ENCODE peak calls at places on chromosomes 6 and 20, in eight cellular contexts. One of them, this sample, is unnamed.

GRCh38 chr6:168217880-168218537 is 101.6 kb downstream of the DACT2 start:
- DNase-seq in Caki2: no peak
- DNase-seq in M059J: no peak
- DNase-seq in endodermal cell: peak
- DNase-seq in activated T-cell treated with anti-CD3 and anti-CD28 coated beads, Interleukin-2, amount 50 U/mL, for 4 hours: no peak
- DNase-seq in left ventricle myocardium superior: no peak
- DNase-seq in activated naive CD4-positive, alpha-beta T cell treated with anti-CD3 and anti-CD28 coated beads, Interleukin-2, amount 50 U/mL, for 72 hours: no peak
- DNase-seq in Peyer's patch: no peak
- DNase-seq in this sample: no peak

GRCh38 chr20:62120990-62121775 is 1.1 kb upstream of the LSM14B start:
- DNase-seq in Caki2: no peak
- DNase-seq in M059J: no peak
- DNase-seq in endodermal cell: no peak
- DNase-seq in activated T-cell treated with anti-CD3 and anti-CD28 coated beads, Interleukin-2, amount 50 U/mL, for 4 hours: no peak
- DNase-seq in left ventricle myocardium superior: no peak
- DNase-seq in activated naive CD4-positive, alpha-beta T cell treated with anti-CD3 and anti-CD28 coated beads, Interleukin-2, amount 50 U/mL, for 72 hours: no peak
- DNase-seq in Peyer's patch: no peak
- DNase-seq in this sample: peak

GRCh38 chr20:5100684-5101347 is 18.9 kb downstream of the PCNA start:
- DNase-seq in Caki2: peak
- DNase-seq in M059J: peak
- DNase-seq in endodermal cell: peak
- DNase-seq in activated T-cell treated with anti-CD3 and anti-CD28 coated beads, Interleukin-2, amount 50 U/mL, for 4 hours: peak
- DNase-seq in left ventricle myocardium superior: peak
- DNase-seq in activated naive CD4-positive, alpha-beta T cell treated with anti-CD3 and anti-CD28 coated beads, Interleukin-2, amount 50 U/mL, for 72 hours: peak
- DNase-seq in Peyer's patch: peak
- DNase-seq in this sample: peak

GRCh38 chr20:35199696-35200095 is 26.8 kb upstream of the MMP24 start:
- DNase-seq in Caki2: peak
- DNase-seq in M059J: peak
- DNase-seq in endodermal cell: no peak
- DNase-seq in activated T-cell treated with anti-CD3 and anti-CD28 coated beads, Interleukin-2, amount 50 U/mL, for 4 hours: no peak
- DNase-seq in left ventricle myocardium superior: no peak
- DNase-seq in activated naive CD4-positive, alpha-beta T cell treated with anti-CD3 and anti-CD28 coated beads, Interleukin-2, amount 50 U/mL, for 72 hours: no peak
- DNase-seq in Peyer's patch: no peak
- DNase-seq in this sample: no peak

GRCh38 chr6:56528412-56528841 is 114.3 kb downstream of the DST start:
- DNase-seq in Caki2: no peak
- DNase-seq in M059J: peak
- DNase-seq in endodermal cell: no peak
- DNase-seq in activated T-cell treated with anti-CD3 and anti-CD28 coated beads, Interleukin-2, amount 50 U/mL, for 4 hours: no peak
- DNase-seq in left ventricle myocardium superior: no peak
- DNase-seq in activated naive CD4-positive, alpha-beta T cell treated with anti-CD3 and anti-CD28 coated beads, Interleukin-2, amount 50 U/mL, for 72 hours: no peak
- DNase-seq in Peyer's patch: no peak
- DNase-seq in this sample: no peak

GRCh38 chr20:45257711-45258110 is 3.3 kb upstream of the SLPI start:
- DNase-seq in Caki2: no peak
- DNase-seq in M059J: no peak
- DNase-seq in endodermal cell: no peak
- DNase-seq in activated T-cell treated with anti-CD3 and anti-CD28 coated beads, Interleukin-2, amount 50 U/mL, for 4 hours: no peak
- DNase-seq in left ventricle myocardium superior: no peak
- DNase-seq in activated naive CD4-positive, alpha-beta T cell treated with anti-CD3 and anti-CD28 coated beads, Interleukin-2, amount 50 U/mL, for 72 hours: no peak
- DNase-seq in Peyer's patch: no peak
- DNase-seq in this sample: no peak

GRCh38 chr6:34595332-34596090 is 39.4 kb upstream of the SPDEF start:
- DNase-seq in Caki2: no peak
- DNase-seq in M059J: no peak
- DNase-seq in endodermal cell: no peak
- DNase-seq in activated T-cell treated with anti-CD3 and anti-CD28 coated beads, Interleukin-2, amount 50 U/mL, for 4 hours: no peak
- DNase-seq in left ventricle myocardium superior: no peak
- DNase-seq in activated naive CD4-positive, alpha-beta T cell treated with anti-CD3 and anti-CD28 coated beads, Interleukin-2, amount 50 U/mL, for 72 hours: no peak
- DNase-seq in Peyer's patch: no peak
- DNase-seq in this sample: no peak

GRCh38 chr6:43916924-43917877 is 147.2 kb downstream of the VEGFA start:
- DNase-seq in Caki2: peak
- DNase-seq in M059J: peak
- DNase-seq in endodermal cell: no peak
- DNase-seq in activated T-cell treated with anti-CD3 and anti-CD28 coated beads, Interleukin-2, amount 50 U/mL, for 4 hours: no peak
- DNase-seq in left ventricle myocardium superior: no peak
- DNase-seq in activated naive CD4-positive, alpha-beta T cell treated with anti-CD3 and anti-CD28 coated beads, Interleukin-2, amount 50 U/mL, for 72 hours: no peak
- DNase-seq in Peyer's patch: peak
- DNase-seq in this sample: peak

GRCh38 chr20:15359056-15359455 is 1021.6 kb upstream of the FLRT3 start:
- DNase-seq in Caki2: peak
- DNase-seq in M059J: peak
- DNase-seq in endodermal cell: no peak
- DNase-seq in activated T-cell treated with anti-CD3 and anti-CD28 coated beads, Interleukin-2, amount 50 U/mL, for 4 hours: no peak
- DNase-seq in left ventricle myocardium superior: no peak
- DNase-seq in activated naive CD4-positive, alpha-beta T cell treated with anti-CD3 and anti-CD28 coated beads, Interleukin-2, amount 50 U/mL, for 72 hours: no peak
- DNase-seq in Peyer's patch: no peak
- DNase-seq in this sample: no peak

This sample was measured in WERI-Rb-1.